ENCODE peak calls at places on chromosomes 7 and 10, in ten cellular contexts. B, X, V, H, K, M, T, Z, W and S are unnamed samples.

GRCh38 chr7:91326516-91327209 is 62.4 kb downstream of the FZD1 start:
- DNase-seq in V (no peak), Z (no peak), B (no peak), M (no peak), K (no peak), T (no peak), H (no peak), X (no peak), W (no peak), S (no peak)

GRCh38 chr10:119225288-119225687 is 17.9 kb downstream of the GRK5 start:
- DNase-seq in W (no peak), M (no peak), H (no peak), X (no peak), T (no peak), V (no peak), K (no peak), B (no peak), Z (no peak), S (no peak)

GRCh38 chr7:7214398-7215347 is 32.3 kb downstream of the C1GALT1 start:
- DNase-seq in K (no peak), X (no peak), B (no peak), Z (no peak), V (no peak), M (no peak), T (peak; percentile 59), H (no peak), W (no peak), S (no peak)

GRCh38 chr10:132249232-132249724 is 58.5 kb downstream of the STK32C start:
- DNase-seq in B (no peak), X (no peak), V (no peak), K (no peak), T (no peak), H (no peak), M (no peak), Z (no peak), W (no peak), S (peak; percentile 85)

GRCh38 chr7:140631602-140632001 is 9.0 kb downstream of the DENND2A start:
- DNase-seq in V (no peak), T (no peak), B (no peak), M (peak; percentile 47), K (no peak), Z (no peak), H (no peak), X (no peak), W (no peak), S (peak; percentile 83)

GRCh38 chr7:14837216-14837615 is 65.3 kb downstream of the DGKB start:
- DNase-seq in T (no peak), M (no peak), K (no peak), W (no peak), X (no peak), B (no peak), Z (no peak), V (peak; percentile 33), H (no peak), S (no peak)

GRCh38 chr10:132158122-132158741 is 28.5 kb upstream of the DPYSL4 start:
- DNase-seq in W (no peak), V (no peak), M (no peak), Z (no peak), H (no peak), T (no peak), K (no peak), X (no peak), B (no peak), S (no peak)

GRCh38 chr7:121329460-121330052 is 756 bp downstream of the WNT16 start:
- DNase-seq in B (peak; percentile 47), K (peak; percentile 79), M (no peak), T (peak; percentile 83), Z (peak; percentile 33), H (no peak), X (peak; percentile 40), V (peak; percentile 29), W (no peak), S (peak; percentile 76)

GRCh38 chr10:29501692-29502091 is 133.1 kb downstream of the SVIL start:
- DNase-seq in W (no peak), Z (no peak), H (no peak), T (no peak), M (no peak), V (peak; percentile 92), X (no peak), K (no peak), B (no peak), S (peak; percentile 83)

GRCh38 chr10:128125944-128126764 is at the start of gene MKI67:
- DNase-seq in K (peak; percentile 95), M (peak; percentile 86), W (peak; percentile 67), T (peak; percentile 97), V (peak; percentile 82), B (peak; percentile 75), Z (peak; percentile 93), H (peak; percentile 43), X (peak; percentile 90), S (peak; percentile 99)

GRCh38 chr7:139426258-139427028 is 57.0 kb downstream of the KLRG2 start:
- DNase-seq in W (peak; percentile 62), H (no peak), V (peak; percentile 71), T (no peak), B (no peak), M (peak; percentile 47), X (no peak), K (no peak), Z (no peak), S (no peak)

GRCh38 chr7:143379607-143380263 is 1.4 kb upstream of the ZYX start:
- DNase-seq in Z (no peak), T (no peak), V (no peak), K (no peak), X (no peak), B (no peak), W (no peak), H (no peak), M (no peak), S (peak; percentile 88)
- H3K4me3 ChIP-seq in Z (peak overlapping the region; percentile 88), T (peak overlapping the region; percentile 91), V (peak overlapping the region; percentile 83), K (peak overlapping the region; percentile 88), X (peak overlapping the region; percentile 93), B (peak overlapping the region; percentile 70), W (peak overlapping the region; percentile 95), H (peak overlapping the region; percentile 96), M (peak overlapping the region; percentile 73), S (peak overlapping the region; percentile 87)

GRCh38 chr7:26001662-26002244 is 150.2 kb upstream of the NFE2L3 start:
- DNase-seq in H (no peak), B (no peak), M (no peak), V (no peak), X (no peak), T (no peak), Z (no peak), K (no peak), W (no peak), S (no peak)
- H3K36me3 ChIP-seq in H (no peaks in the 10 kb centered on the region), B (no peaks in the 10 kb centered on the region), M (no peaks in the 10 kb centered on the region), V (no peaks in the 10 kb centered on the region), X (no peaks in the 10 kb centered on the region), T (no peaks in the 10 kb centered on the region), Z (no peaks in the 10 kb centered on the region), K (no peaks in the 10 kb centered on the region), W (no peaks in the 10 kb centered on the region), S (no peaks in the 10 kb centered on the region)

DNA sequence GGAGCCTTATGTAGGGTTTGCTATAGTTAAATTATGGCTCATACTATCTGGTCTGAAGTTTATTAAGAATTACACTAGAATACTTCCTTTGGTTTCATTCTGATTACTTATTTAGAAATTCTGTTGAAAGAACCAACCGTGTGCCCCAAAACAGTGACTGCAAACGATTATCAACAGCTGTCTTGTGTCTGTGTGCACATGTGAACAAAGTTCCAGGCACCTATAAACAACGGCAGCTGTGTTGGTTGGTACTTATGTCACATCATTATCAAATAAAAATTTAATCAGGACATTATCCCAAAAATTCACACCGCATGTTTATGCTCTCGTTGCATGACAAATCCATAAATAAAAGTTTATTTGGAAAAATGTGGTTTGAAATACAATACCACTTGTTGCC is 80.6 kb downstream of the USP6NL start:
- DNase-seq in T (no peak), B (no peak), H (no peak), K (no peak), X (no peak), V (no peak), W (no peak), M (no peak), Z (no peak), S (no peak)
- H3K4me3 ChIP-seq in T (no peak overlapping the region), B (no peak overlapping the region), H (no peak overlapping the region), K (no peak overlapping the region), X (no peak overlapping the region), V (no peak overlapping the region), W (peak overlapping the region; percentile 36), M (no peak overlapping the region), Z (no peak overlapping the region), S (no peak overlapping the region)

GRCh38 chr7:47391726-47392125 is 190.2 kb downstream of the TNS3 start:
- DNase-seq in W (no peak), M (no peak), H (no peak), B (no peak), X (no peak), T (no peak), K (no peak), V (no peak), Z (no peak), S (no peak)

GRCh38 chr7:47392241-47392759 is 189.6 kb downstream of the TNS3 start:
- DNase-seq in B (peak; percentile 73), H (no peak), W (no peak), K (peak; percentile 18), T (no peak), X (no peak), Z (no peak), M (peak; percentile 82), V (no peak), S (peak; percentile 97)

GRCh38 chr7:47390914-47391313 is 191.0 kb downstream of the TNS3 start:
- DNase-seq in X (no peak), B (no peak), M (no peak), W (no peak), K (no peak), V (no peak), T (no peak), Z (no peak), H (no peak), S (no peak)

GRCh38 chr7:47389171-47389922 is 192.6 kb downstream of the TNS3 start:
- DNase-seq in B (no peak), K (no peak), H (no peak), T (no peak), V (no peak), X (no peak), Z (no peak), W (no peak), M (no peak), S (no peak)

DNA sequence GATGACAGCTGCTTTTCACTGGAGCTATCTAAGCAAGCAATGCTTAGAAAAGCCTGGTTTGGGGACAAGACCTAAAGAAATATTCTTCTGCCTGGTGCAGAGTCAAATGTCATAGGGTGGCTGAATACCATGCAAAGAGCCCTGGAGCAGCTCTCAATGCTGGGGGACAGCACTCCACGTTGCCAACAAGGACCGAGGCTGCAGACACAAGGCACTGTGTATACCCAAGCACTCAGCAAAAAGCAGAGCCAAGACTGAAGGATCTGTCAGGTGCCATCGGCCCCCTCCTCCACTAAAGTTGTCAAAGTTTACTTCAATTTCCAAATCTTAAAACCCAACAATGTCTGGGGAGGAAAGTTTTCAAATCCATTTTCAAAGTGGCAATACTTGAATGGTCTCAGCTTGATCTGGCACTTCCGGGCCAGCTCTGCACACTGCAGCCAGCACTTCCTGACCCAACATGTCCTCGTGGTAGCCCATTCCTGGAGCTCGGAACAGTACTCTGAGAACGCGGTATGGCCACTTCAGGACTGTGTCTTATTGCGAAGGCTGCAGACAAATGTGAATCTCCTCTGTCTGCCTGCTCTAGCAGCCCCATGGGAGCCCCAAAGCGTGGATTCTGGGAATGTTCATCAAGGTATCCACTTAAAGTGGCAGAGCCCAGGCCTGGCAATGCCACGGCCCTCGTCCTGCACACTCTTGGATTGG is 191.8 kb downstream of the TNS3 start:
- DNase-seq in H (no peak), M (no peak), W (no peak), T (no peak), K (no peak), B (no peak), X (no peak), V (no peak), Z (no peak), S (no peak)
- H3K36me3 ChIP-seq in H (peaks cover 54% of the 10 kb centered on the region), M (peaks cover 20% of the 10 kb centered on the region), W (no peaks in the 10 kb centered on the region), T (peaks cover 22% of the 10 kb centered on the region), K (no peaks in the 10 kb centered on the region), B (no peaks in the 10 kb centered on the region), X (peaks cover 59% of the 10 kb centered on the region), V (peaks cover 2% of the 10 kb centered on the region), Z (no peaks in the 10 kb centered on the region), S (peaks cover 54% of the 10 kb centered on the region)